ENCODE peak calls at places on chromosomes 3 and 15, in ten cellular contexts. R is cardiac muscle cell, E is adrenal gland, L is cardiac fibroblast, J is heart left ventricle, Z is LNCaP clone FGC, W is GM06990, U is sigmoid colon, C is Calu3, S is HFF-Myc. X is an unnamed sample.

GRCh38 chr3:187739125-187739560 is 6.1 kb downstream of the BCL6 start:
- DNase-seq in R (no peak), E (no peak), L (no peak), J (no peak), Z (no peak), W (no peak), U (no peak), C (no peak), S (no peak), X (no peak)

GRCh38 chr15:31352911-31353811 is 26.5 kb downstream of the KLF13 start:
- DNase-seq in R (peak; percentile 90), E (peak; percentile 85), L (peak; percentile 78), J (peak; percentile 90), Z (no peak), W (peak; percentile 77), U (peak; percentile 89), C (no peak), S (no peak), X (peak; percentile 82)

GRCh38 chr15:88986949-88987589 is 73.9 kb upstream of the MFGE8 start:
- DNase-seq in R (no peak), E (no peak), L (no peak), J (no peak), Z (no peak), W (no peak), U (no peak), C (no peak), S (no peak), X (no peak)

GRCh38 chr15:38217788-38218609 is 34.6 kb upstream of the SPRED1 start:
- DNase-seq in R (no peak), E (no peak), L (peak; percentile 30), J (no peak), Z (no peak), W (no peak), U (no peak), C (no peak), S (no peak), X (no peak)

GRCh38 chr3:179971280-179971679 is 65.5 kb downstream of the PEX5L start:
- DNase-seq in R (no peak), E (no peak), L (no peak), J (no peak), Z (no peak), W (no peak), U (no peak), C (no peak), S (no peak), X (no peak)

GRCh38 chr3:71087109-71088018 is 496.2 kb downstream of the FOXP1 start:
- DNase-seq in R (no peak), E (no peak), L (peak; percentile 94), J (no peak), Z (no peak), W (peak; percentile 80), U (no peak), C (no peak), S (no peak), X (no peak)

GRCh38 chr3:147921044-147921443 is 511.9 kb downstream of the ZIC1 start:
- DNase-seq in R (no peak), E (no peak), L (no peak), J (no peak), Z (no peak), W (no peak), U (no peak), C (no peak), S (no peak), X (no peak)

GRCh38 chr3:95899911-95900310 is 914.5 kb upstream of the EPHA6 start:
- DNase-seq in R (no peak), E (no peak), L (peak; percentile 34), J (no peak), Z (no peak), W (no peak), U (no peak), C (no peak), S (no peak), X (no peak)

GRCh38 chr3:11020764-11021163 is 28.2 kb downstream of the SLC6A1 start:
- DNase-seq in R (no peak), E (no peak), L (no peak), J (no peak), Z (no peak), W (no peak), U (no peak), C (no peak), S (no peak), X (no peak)

GRCh38 chr3:194342861-194343560 is 8.1 kb downstream of the CPN2 start:
- DNase-seq in R (no peak), E (no peak), L (peak; percentile 32), J (no peak), Z (no peak), W (no peak), U (no peak), C (no peak), S (no peak), X (no peak)

GRCh38 chr3:144358191-144358590 is 386.6 kb downstream of the DIPK2A start:
- DNase-seq in R (no peak), E (no peak), L (no peak), J (no peak), Z (peak; percentile 25), W (no peak), U (no peak), C (no peak), S (no peak), X (no peak)

GRCh38 chr15:70112018-70112395 is 14.3 kb upstream of the TLE3 start:
- DNase-seq in R (no peak), E (no peak), L (peak; percentile 10), J (no peak), Z (no peak), W (no peak), U (no peak), C (no peak), S (no peak), X (no peak)

GRCh38 chr3:133472242-133472641 is 72.4 kb downstream of the BFSP2 start:
- DNase-seq in R (peak; percentile 58), E (no peak), L (no peak), J (peak; percentile 16), Z (no peak), W (no peak), U (no peak), C (no peak), S (no peak), X (no peak)

GRCh38 chr3:66403268-66403990 is 97.4 kb downstream of the LRIG1 start:
- DNase-seq in R (no peak), E (no peak), L (peak; percentile 42), J (no peak), Z (no peak), W (no peak), U (peak; percentile 66), C (no peak), S (no peak), X (no peak)

GRCh38 chr3:187986514-187986934 is 167.4 kb upstream of the LPP start:
- DNase-seq in R (no peak), E (peak; percentile 41), L (peak; percentile 94), J (no peak), Z (no peak), W (no peak), U (no peak), C (peak; percentile 47), S (peak; percentile 62), X (peak; percentile 59)

GRCh38 chr15:39530446-39531342 is 50.2 kb upstream of the THBS1 start:
- DNase-seq in R (no peak), E (peak; percentile 29), L (no peak), J (no peak), Z (peak; percentile 85), W (no peak), U (no peak), C (no peak), S (peak; percentile 35), X (no peak)

GRCh38 chr15:83443076-83443847 is 3.9 kb upstream of the SH3GL3 start:
- DNase-seq in R (no peak), E (no peak), L (no peak), J (no peak), Z (no peak), W (no peak), U (no peak), C (no peak), S (no peak), X (no peak)

GRCh38 chr15:98503970-98504369 is 144.4 kb upstream of the IGF1R start:
- DNase-seq in R (no peak), E (no peak), L (peak; percentile 15), J (no peak), Z (no peak), W (no peak), U (no peak), C (no peak), S (peak; percentile 92), X (peak; percentile 54)

GRCh38 chr3:37054370-37054769 is 61.1 kb downstream of the MLH1 start:
- DNase-seq in R (peak; percentile 13), E (no peak), L (peak; percentile 92), J (no peak), Z (no peak), W (peak; percentile 25), U (no peak), C (no peak), S (peak; percentile 16), X (peak; percentile 42)

GRCh38 chr3:181076558-181076957 is 87.0 kb upstream of the DNAJC19 start:
- DNase-seq in R (no peak), E (no peak), L (no peak), J (no peak), Z (no peak), W (no peak), U (no peak), C (no peak), S (no peak), X (no peak)

GRCh38 chr15:75565062-75565970 is 13.8 kb downstream of the PTPN9 start:
- DNase-seq in R (no peak), E (no peak), L (peak; percentile 55), J (no peak), Z (no peak), W (no peak), U (no peak), C (no peak), S (no peak), X (no peak)

GRCh38 chr15:66025972-66026371 is 156.7 kb downstream of the RAB11A start:
- DNase-seq in R (no peak), E (no peak), L (no peak), J (no peak), Z (no peak), W (no peak), U (no peak), C (no peak), S (no peak), X (no peak)
- TF ChIP-seq CTCF in R (no peak), E (no peak), L (no peak), J (no peak), Z (no peak), W (no peak), U (no peak), C (no peak), S (no peak), X (no peak)

GRCh38 chr3:119211803-119212202 is 28.9 kb downstream of the B4GALT4 start:
- DNase-seq in R (no peak), E (no peak), L (no peak), J (no peak), Z (no peak), W (no peak), U (no peak), C (peak; percentile 19), S (no peak), X (no peak)
- TF ChIP-seq CTCF in R (no peak), E (no peak), L (no peak), J (no peak), Z (no peak), W (no peak), U (no peak), C (no peak), S (no peak), X (no peak)

GRCh38 chr3:52289747-52290595 is 2.3 kb downstream of the GLYCTK start:
- DNase-seq in R (no peak), E (no peak), L (no peak), J (no peak), Z (no peak), W (no peak), U (peak; percentile 59), C (peak; percentile 47), S (no peak), X (no peak)
- TF ChIP-seq CTCF in R (no peak), E (no peak), L (peak; percentile 5), J (no peak), Z (no peak), W (no peak), U (no peak), C (peak; percentile 19), S (no peak), X (peak; percentile 3)

GRCh38 chr3:5349343-5349742 is 161.8 kb downstream of the EDEM1 start:
- DNase-seq in R (no peak), E (no peak), L (no peak), J (no peak), Z (no peak), W (no peak), U (no peak), C (no peak), S (no peak), X (no peak)
- TF ChIP-seq CTCF in R (no peak), E (no peak), L (no peak), J (no peak), Z (no peak), W (no peak), U (no peak), C (no peak), S (no peak), X (no peak)